ENCODE peak calls at places on chromosome 2, in six cellular contexts. X is gastrocnemius medialis, I is HL-60, E is small intestine, K is fibroblast of villous mesenchyme, C is right lobe of liver. B is an unnamed sample.

GRCh38 chr2:172179045-172179742 is 76.5 kb upstream of the DLX2 start:
- DNase-seq in X (no peak), I (no peak), E (peak; percentile 46), K (no peak), C (no peak), B (no peak)

GRCh38 chr2:187438459-187438858 is 9.6 kb downstream of the CALCRL start:
- DNase-seq in X (no peak), I (no peak), E (no peak), K (no peak), C (no peak), B (no peak)

GRCh38 chr2:238821944-238822670 is 25.8 kb upstream of the TWIST2 start:
- DNase-seq in X (no peak), I (no peak), E (no peak), K (no peak), C (no peak), B (no peak)

GRCh38 chr2:133177196-133177595 is 391.1 kb downstream of the NCKAP5 start:
- DNase-seq in X (no peak), I (no peak), E (no peak), K (peak; percentile 51), C (no peak), B (no peak)

GRCh38 chr2:62217980-62218379 is 22.1 kb downstream of the B3GNT2 start:
- DNase-seq in X (no peak), I (no peak), E (no peak), K (peak; percentile 98), C (no peak), B (no peak)

GRCh38 chr2:169112841-169113240 is 43.5 kb downstream of the DHRS9 start:
- DNase-seq in X (no peak), I (no peak), E (peak; percentile 51), K (no peak), C (no peak), B (no peak)

GRCh38 chr2:62102402-62102920 is 93.5 kb upstream of the B3GNT2 start:
- DNase-seq in X (no peak), I (no peak), E (no peak), K (no peak), C (no peak), B (no peak)

GRCh38 chr2:169397697-169398096 is 35.4 kb upstream of the LRP2 start:
- DNase-seq in X (no peak), I (no peak), E (peak; percentile 27), K (no peak), C (no peak), B (no peak)

GRCh38 chr2:140186201-140186775 is 1406.1 kb upstream of the NXPH2 start:
- DNase-seq in X (no peak), I (no peak), E (no peak), K (no peak), C (no peak), B (no peak)

GRCh38 chr2:121136323-121136722 is 148.7 kb downstream of the TFCP2L1 start:
- DNase-seq in X (no peak), I (no peak), E (no peak), K (no peak), C (no peak), B (no peak)

GRCh38 chr2:171788316-171788993 is 101.2 kb downstream of the DYNC1I2 start:
- DNase-seq in X (no peak), I (no peak), E (no peak), K (no peak), C (no peak), B (peak; percentile 23)

GRCh38 chr2:100870652-100871531 is 51.0 kb downstream of the NPAS2 start:
- DNase-seq in X (no peak), I (no peak), E (peak; percentile 63), K (no peak), C (peak; percentile 45), B (no peak)

GRCh38 chr2:40251146-40251545 is 200.7 kb downstream of the SLC8A1 start:
- DNase-seq in X (no peak), I (no peak), E (peak; percentile 9), K (no peak), C (no peak), B (no peak)

GRCh38 chr2:239295377-239296019 is 105.3 kb downstream of the HDAC4 start:
- DNase-seq in X (no peak), I (no peak), E (no peak), K (no peak), C (no peak), B (peak; percentile 78)

DNA sequence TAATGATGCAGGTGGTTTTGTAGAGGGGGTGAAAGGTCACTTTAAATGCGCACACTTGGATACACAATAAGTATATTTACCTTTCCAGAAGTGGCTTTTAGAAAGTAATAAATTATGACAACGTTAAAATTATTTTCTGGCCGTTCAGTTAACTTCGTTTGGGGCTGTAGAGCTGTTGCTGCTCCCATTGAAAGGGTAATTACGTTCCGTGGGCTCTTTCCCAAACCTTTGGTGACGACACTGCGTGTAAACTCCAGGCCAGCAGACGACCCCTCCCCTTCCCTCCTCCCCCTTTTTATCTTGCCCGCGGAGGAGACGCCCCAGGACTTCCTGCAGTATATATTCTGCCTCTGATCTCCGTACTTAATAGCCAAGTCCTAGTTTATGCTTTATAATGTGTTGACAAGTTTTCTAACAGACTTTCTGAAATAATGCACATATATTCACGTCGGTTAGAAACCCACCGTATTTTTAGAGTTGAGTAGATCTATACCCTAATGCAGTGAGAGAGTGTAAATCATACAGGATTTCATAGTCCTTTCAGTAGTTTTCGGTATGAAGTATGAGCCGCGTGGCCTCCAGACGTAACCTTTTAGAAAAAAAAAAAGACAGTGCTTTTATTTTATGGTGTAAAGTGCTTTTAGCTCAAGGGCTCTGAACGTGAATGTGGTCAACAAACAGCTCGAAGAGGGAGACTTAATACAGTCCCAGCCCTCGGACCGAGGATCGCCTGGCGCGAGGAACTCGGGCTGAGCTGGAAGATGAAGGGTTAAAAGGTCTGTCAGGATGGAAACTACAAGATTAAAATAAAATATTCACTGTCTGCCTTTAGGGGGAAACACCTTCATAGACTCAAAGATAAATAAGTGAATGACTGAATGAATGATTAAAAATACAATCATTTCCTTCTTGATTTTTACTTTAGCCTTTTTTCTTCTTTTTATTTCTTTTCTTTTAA is 3.8 kb upstream of the BCL11A start:
- DNase-seq in X (no peak), I (no peak), E (no peak), K (no peak), C (no peak), B (peak; percentile 55)
- H3K4me3 ChIP-seq in X (no peak overlapping the region), I (peak overlapping the region; percentile 74), E (no peak overlapping the region), K (no peak overlapping the region), C (no peak overlapping the region), B (peak overlapping the region; percentile 41)

GRCh38 chr2:176096986-176097819 is 2.4 kb upstream of the HOXD12 start:
- DNase-seq in X (peak; percentile 41), I (no peak), E (peak; percentile 62), K (peak; percentile 58), C (peak; percentile 68), B (peak; percentile 95)

GRCh38 chr2:176095421-176095820 is 2.9 kb downstream of the HOXD13 start:
- DNase-seq in X (no peak), I (no peak), E (no peak), K (no peak), C (no peak), B (no peak)

GRCh38 chr2:176094307-176094706 is 1.8 kb downstream of the HOXD13 start:
- DNase-seq in X (no peak), I (no peak), E (no peak), K (no peak), C (no peak), B (no peak)

GRCh38 chr2:176097820-176098365 is 1.7 kb upstream of the HOXD12 start:
- DNase-seq in X (no peak), I (no peak), E (no peak), K (no peak), C (no peak), B (no peak)

DNA sequence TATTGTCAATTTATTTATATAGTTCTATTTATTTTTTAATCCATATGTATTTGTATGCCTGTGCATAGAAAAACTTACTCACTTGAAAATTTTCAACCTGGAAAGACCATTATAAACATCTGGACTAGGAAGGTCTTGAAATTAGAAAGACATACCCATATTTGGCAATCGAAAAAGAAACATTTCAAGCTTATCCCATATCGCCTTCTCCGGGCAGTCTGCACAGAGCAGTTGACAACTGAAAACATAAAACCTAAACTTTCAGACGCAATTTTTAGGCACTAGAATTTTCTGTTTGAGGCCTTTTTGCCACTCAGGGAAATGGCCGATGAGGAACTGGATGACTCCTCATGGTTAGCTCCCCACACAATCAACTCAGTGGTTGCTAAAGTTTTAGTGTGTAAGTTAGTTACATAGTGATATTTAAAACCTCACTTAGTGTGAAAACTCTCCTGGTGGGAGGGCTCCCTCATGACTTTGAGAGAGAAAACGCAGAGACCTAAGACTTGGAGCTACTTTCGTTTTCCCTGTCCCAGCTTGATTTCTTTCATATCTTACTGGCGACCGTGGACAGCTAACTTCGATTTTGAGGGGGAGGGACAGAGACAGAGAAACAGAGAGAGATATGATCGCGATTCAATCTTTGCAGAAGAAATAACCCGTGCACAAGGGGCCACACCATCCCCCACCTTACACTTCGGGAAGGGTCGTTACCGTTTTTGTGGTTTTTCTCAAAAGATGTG is 3.2 kb upstream of the HOXD12 start:
- DNase-seq in X (no peak), I (no peak), E (peak; percentile 29), K (peak; percentile 32), C (no peak), B (no peak)
- H3K4me3 ChIP-seq in X (no peak overlapping the region), I (peak overlapping the region; percentile 50), E (no peak overlapping the region), K (peak overlapping the region; percentile 49), C (no peak overlapping the region), B (peak overlapping the region; percentile 46)

DNA sequence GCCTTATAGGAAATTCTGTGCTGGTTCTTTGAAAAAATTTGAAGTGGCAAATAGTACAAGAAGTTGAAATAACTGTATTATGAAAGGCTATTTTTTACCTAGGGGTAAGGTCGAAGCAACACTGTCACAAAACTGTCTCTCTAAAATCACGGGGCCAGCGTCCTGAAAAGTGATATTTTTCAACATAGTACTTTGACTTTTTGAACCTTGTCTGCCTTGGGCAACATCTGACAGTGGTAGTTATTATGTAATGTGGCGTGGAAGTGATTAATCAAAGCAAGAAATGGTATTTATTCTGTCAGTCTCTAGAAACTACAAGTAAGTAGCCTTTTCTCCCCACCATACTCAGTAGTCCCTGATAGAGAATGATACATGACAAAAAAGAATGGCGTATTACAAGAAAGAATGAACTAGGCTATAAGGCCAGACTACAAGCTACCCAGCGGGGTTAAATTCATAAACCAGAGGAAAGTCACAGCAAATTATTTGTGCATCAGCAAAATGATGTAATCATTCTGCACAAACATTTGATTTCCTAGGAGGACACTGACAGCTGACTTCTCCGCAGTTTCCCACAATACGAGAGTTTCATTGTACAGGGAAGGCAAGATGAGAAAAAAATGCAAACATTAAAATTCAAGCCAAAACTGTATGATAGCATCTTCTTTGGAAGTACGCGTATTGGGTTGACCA is 9.8 kb downstream of the GEN1 start:
- DNase-seq in X (no peak), I (no peak), E (no peak), K (no peak), C (no peak), B (no peak)
- H3K4me3 ChIP-seq in X (no peak overlapping the region), I (no peak overlapping the region), E (no peak overlapping the region), K (no peak overlapping the region), C (no peak overlapping the region), B (no peak overlapping the region)

DNA sequence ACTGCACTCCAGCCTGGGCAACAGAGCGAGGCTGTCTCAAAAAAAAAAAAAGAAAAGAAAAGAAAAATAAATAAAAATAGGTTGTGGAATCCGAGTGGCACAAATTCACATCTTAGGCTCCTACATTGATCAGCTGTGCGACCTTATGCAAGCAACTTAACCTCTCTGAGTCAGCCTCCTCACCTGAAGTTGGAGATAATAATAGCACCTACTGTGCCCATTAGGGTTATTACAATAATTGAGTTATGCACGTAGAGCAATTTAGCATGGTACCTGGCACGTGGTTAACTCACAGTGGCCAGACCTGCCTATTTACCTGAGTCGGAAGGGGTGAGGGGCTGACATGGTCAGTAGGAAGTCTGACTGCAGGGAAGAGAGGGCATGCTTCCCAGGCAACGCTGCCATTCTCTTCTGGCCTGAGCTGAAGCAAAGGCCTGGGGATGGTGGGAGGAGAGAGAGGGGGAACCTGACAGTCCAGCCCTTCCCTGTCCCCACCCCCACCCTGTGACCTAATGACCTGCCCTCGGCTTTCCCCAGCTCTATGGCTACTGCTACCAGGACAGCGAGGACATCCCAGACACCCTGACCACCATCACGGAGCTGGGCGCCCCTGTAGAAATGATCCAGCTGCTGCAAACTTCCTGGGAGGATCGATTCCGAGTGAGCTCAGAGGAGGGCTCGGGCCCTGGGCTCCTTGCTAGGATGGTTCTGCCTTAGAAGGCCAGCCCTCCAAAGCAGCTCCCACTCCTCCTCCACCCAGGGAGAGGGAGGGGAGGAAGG is 5.1 kb downstream of the PKDCC start:
- DNase-seq in X (no peak), I (no peak), E (no peak), K (peak; percentile 80), C (no peak), B (peak; percentile 56)
- H3K4me3 ChIP-seq in X (peak overlapping the region; percentile 84), I (no peak overlapping the region), E (no peak overlapping the region), K (peak overlapping the region; percentile 49), C (no peak overlapping the region), B (no peak overlapping the region)